ENCODE peak calls at places on chromosomes 3 and 15, in five cellular contexts. One of them, this sample, is unnamed.

GRCh38 chr15:51751687-51752683 is 588 bp downstream of the TMOD2 start:
- DNase-seq in ovary: peak; percentile 47
- DNase-seq in left lung: peak; percentile 52
- DNase-seq in heart right ventricle: peak; percentile 15
- DNase-seq in RWPE2: no peak
- DNase-seq in this sample: no peak

GRCh38 chr3:43001094-43001553 is 22.0 kb downstream of the GASK1A start:
- DNase-seq in left lung: peak; percentile 70
- DNase-seq in heart right ventricle: peak; percentile 85
- DNase-seq in RWPE2: no peak
- DNase-seq in ovary: peak; percentile 96
- DNase-seq in this sample: peak; percentile 88

GRCh38 chr3:172142074-172143059 is 103.0 kb downstream of the FNDC3B start:
- DNase-seq in left lung: no peak
- DNase-seq in ovary: no peak
- DNase-seq in RWPE2: no peak
- DNase-seq in heart right ventricle: no peak
- DNase-seq in this sample: no peak

GRCh38 chr3:78589778-78590177 is 1178.0 kb downstream of the ROBO1 start:
- DNase-seq in RWPE2: no peak
- DNase-seq in heart right ventricle: no peak
- DNase-seq in left lung: no peak
- DNase-seq in ovary: no peak
- DNase-seq in this sample: no peak

GRCh38 chr15:59292393-59292792 is 80.3 kb downstream of the MYO1E start:
- DNase-seq in ovary: no peak
- DNase-seq in heart right ventricle: peak; percentile 44
- DNase-seq in left lung: no peak
- DNase-seq in RWPE2: no peak
- DNase-seq in this sample: no peak

GRCh38 chr3:140290105-140290504 is 355.1 kb downstream of the CLSTN2 start:
- DNase-seq in RWPE2: no peak
- DNase-seq in ovary: no peak
- DNase-seq in left lung: no peak
- DNase-seq in heart right ventricle: no peak
- DNase-seq in this sample: no peak

GRCh38 chr3:51777985-51778384 is 1.1 kb downstream of the IQCF6 start:
- DNase-seq in RWPE2: no peak
- DNase-seq in ovary: no peak
- DNase-seq in left lung: peak; percentile 37
- DNase-seq in heart right ventricle: peak; percentile 65
- DNase-seq in this sample: no peak

GRCh38 chr3:184574552-184575430 is 13.2 kb downstream of the EPHB3 start:
- DNase-seq in left lung: no peak
- DNase-seq in RWPE2: no peak
- DNase-seq in ovary: no peak
- DNase-seq in heart right ventricle: no peak
- DNase-seq in this sample: no peak

GRCh38 chr3:106130384-106131084 is 261.7 kb upstream of the CBLB start:
- DNase-seq in left lung: no peak
- DNase-seq in ovary: no peak
- DNase-seq in RWPE2: no peak
- DNase-seq in heart right ventricle: peak; percentile 34
- DNase-seq in this sample: no peak

GRCh38 chr3:143895805-143896204 is 47.5 kb upstream of the SLC9A9 start:
- DNase-seq in left lung: no peak
- DNase-seq in ovary: no peak
- DNase-seq in RWPE2: no peak
- DNase-seq in heart right ventricle: no peak
- DNase-seq in this sample: no peak

GRCh38 chr3:15460891-15461524 is 33.6 kb downstream of the EAF1 start:
- DNase-seq in left lung: no peak
- DNase-seq in heart right ventricle: no peak
- DNase-seq in ovary: no peak
- DNase-seq in RWPE2: no peak
- DNase-seq in this sample: peak; percentile 26

GRCh38 chr3:72336821-72337479 is 511.3 kb downstream of the SHQ1 start:
- DNase-seq in RWPE2: peak; percentile 93
- DNase-seq in left lung: peak; percentile 76
- DNase-seq in heart right ventricle: peak; percentile 89
- DNase-seq in ovary: peak; percentile 97
- DNase-seq in this sample: peak; percentile 94

DNA sequence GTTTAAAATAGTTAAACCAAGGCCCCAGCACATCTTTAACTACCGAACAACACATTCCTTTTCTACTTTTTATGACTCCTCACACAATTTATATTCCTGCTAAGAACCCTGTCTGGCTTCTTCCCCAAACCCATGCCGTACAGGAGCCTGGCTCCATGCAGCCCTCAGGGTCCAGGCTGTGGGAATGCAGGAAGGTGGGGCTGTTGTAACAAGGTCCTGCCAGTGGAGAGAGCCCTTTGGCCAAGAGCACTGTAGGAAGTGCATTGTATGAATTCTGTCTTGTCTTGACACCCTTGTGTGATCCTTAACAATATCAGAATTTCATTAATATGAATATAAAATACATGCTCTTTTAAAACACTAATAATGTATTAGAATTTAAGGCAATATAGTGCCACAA is 563.8 kb downstream of the TBL1XR1 start:
- DNase-seq in RWPE2: no peak
- DNase-seq in heart right ventricle: no peak
- DNase-seq in ovary: no peak
- DNase-seq in left lung: no peak
- DNase-seq in this sample: no peak
- H3K4me1 ChIP-seq in RWPE2: no peaks in the 10 kb centered on the region
- H3K4me1 ChIP-seq in heart right ventricle: no peaks in the 10 kb centered on the region
- H3K4me1 ChIP-seq in ovary: no peaks in the 10 kb centered on the region
- H3K4me1 ChIP-seq in left lung: no peaks in the 10 kb centered on the region
- H3K4me1 ChIP-seq in this sample: no peaks in the 10 kb centered on the region

DNA sequence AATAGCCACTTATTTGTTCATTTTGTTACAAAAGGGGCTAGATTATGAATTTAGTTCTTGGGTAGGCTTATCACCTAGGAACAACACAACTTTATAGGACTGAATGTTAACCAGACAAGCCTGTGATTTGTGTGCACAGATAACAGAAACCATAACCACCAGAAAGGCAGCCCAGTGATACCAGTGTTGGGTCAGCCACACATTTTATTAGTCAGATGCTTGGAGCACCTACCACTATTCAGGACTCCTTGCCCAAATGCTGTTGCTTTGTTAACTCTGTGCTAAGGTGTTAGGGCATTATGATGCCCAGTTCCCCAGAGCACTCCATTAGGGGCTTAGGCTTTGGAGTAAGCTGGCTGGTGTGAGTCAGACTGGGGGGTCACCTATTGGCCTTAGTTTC is 22.5 kb downstream of the PLCL2 start:
- DNase-seq in heart right ventricle: no peak
- DNase-seq in left lung: no peak
- DNase-seq in RWPE2: no peak
- DNase-seq in ovary: no peak
- DNase-seq in this sample: no peak
- H3K4me1 ChIP-seq in heart right ventricle: peaks cover 87% of the 10 kb centered on the region
- H3K4me1 ChIP-seq in left lung: peaks cover 11% of the 10 kb centered on the region
- H3K4me1 ChIP-seq in RWPE2: no peaks in the 10 kb centered on the region
- H3K4me1 ChIP-seq in ovary: peaks cover 29% of the 10 kb centered on the region
- H3K4me1 ChIP-seq in this sample: peaks cover 17% of the 10 kb centered on the region

GRCh38 chr15:67839929-67840746 is at the start of gene RNU6-1:
- DNase-seq in RWPE2: peak; percentile 92
- DNase-seq in ovary: peak; percentile 97
- DNase-seq in heart right ventricle: peak; percentile 94
- DNase-seq in left lung: peak; percentile 95
- DNase-seq in this sample: peak; percentile 97
- H3K4me1 ChIP-seq in RWPE2: peaks cover 4% of the 10 kb centered on the region
- H3K4me1 ChIP-seq in ovary: peaks cover 19% of the 10 kb centered on the region
- H3K4me1 ChIP-seq in heart right ventricle: peaks cover 35% of the 10 kb centered on the region
- H3K4me1 ChIP-seq in left lung: peaks cover 11% of the 10 kb centered on the region
- H3K4me1 ChIP-seq in this sample: peaks cover 36% of the 10 kb centered on the region

GRCh38 chr3:57031622-57032541 is 28.6 kb upstream of the SPATA12 start:
- DNase-seq in ovary: no peak
- DNase-seq in RWPE2: no peak
- DNase-seq in heart right ventricle: no peak
- DNase-seq in left lung: no peak
- DNase-seq in this sample: no peak
- H3K4me1 ChIP-seq in ovary: no peaks in the 10 kb centered on the region
- H3K4me1 ChIP-seq in RWPE2: no peaks in the 10 kb centered on the region
- H3K4me1 ChIP-seq in heart right ventricle: peaks cover 4% of the 10 kb centered on the region
- H3K4me1 ChIP-seq in left lung: no peaks in the 10 kb centered on the region
- H3K4me1 ChIP-seq in this sample: no peaks in the 10 kb centered on the region

GRCh38 chr3:119589087-119589773 is 8.5 kb upstream of the PLA1A start:
- DNase-seq in left lung: peak; percentile 44
- DNase-seq in heart right ventricle: no peak
- DNase-seq in RWPE2: no peak
- DNase-seq in ovary: no peak
- DNase-seq in this sample: no peak
- H3K4me1 ChIP-seq in left lung: no peaks in the 10 kb centered on the region
- H3K4me1 ChIP-seq in heart right ventricle: peaks cover 13% of the 10 kb centered on the region
- H3K4me1 ChIP-seq in RWPE2: no peaks in the 10 kb centered on the region
- H3K4me1 ChIP-seq in ovary: no peaks in the 10 kb centered on the region
- H3K4me1 ChIP-seq in this sample: peaks cover 3% of the 10 kb centered on the region

GRCh38 chr3:149362361-149362760 is 15.1 kb downstream of the TM4SF1 start:
- DNase-seq in RWPE2: no peak
- DNase-seq in ovary: no peak
- DNase-seq in left lung: no peak
- DNase-seq in heart right ventricle: no peak
- DNase-seq in this sample: no peak

GRCh38 chr3:149352556-149352955 is 19.1 kb upstream of the TM4SF18 start:
- DNase-seq in ovary: peak; percentile 53
- DNase-seq in heart right ventricle: peak; percentile 48
- DNase-seq in RWPE2: peak; percentile 67
- DNase-seq in left lung: peak; percentile 63
- DNase-seq in this sample: peak; percentile 66

GRCh38 chr3:149356044-149356592 is 21.3 kb downstream of the TM4SF1 start:
- DNase-seq in ovary: no peak
- DNase-seq in heart right ventricle: no peak
- DNase-seq in RWPE2: no peak
- DNase-seq in left lung: no peak
- DNase-seq in this sample: no peak

GRCh38 chr3:149353581-149354184 is 20.2 kb upstream of the TM4SF18 start:
- DNase-seq in left lung: no peak
- DNase-seq in RWPE2: no peak
- DNase-seq in ovary: no peak
- DNase-seq in heart right ventricle: no peak
- DNase-seq in this sample: no peak

DNA sequence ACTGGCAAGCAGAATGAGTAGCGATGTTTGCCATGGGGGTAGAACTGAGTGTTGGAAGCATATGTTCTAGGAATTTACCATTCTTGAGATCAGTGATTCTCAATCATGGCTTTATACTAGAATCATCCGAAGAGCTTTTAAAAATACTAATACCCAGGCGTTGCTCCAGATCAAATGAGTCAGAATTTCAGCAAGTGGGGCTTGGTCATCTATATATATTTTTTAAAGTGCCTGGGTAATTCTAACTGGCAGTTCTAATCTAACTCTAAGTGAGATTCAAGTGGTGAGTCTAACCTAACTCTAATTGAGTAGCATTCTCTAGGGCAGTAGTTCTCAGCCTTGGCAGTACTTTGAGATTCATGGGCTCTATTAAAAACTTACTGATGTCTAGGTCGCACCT is 20.8 kb downstream of the TM4SF1 start:
- DNase-seq in ovary: no peak
- DNase-seq in left lung: no peak
- DNase-seq in heart right ventricle: no peak
- DNase-seq in RWPE2: no peak
- DNase-seq in this sample: no peak
- H3K4me1 ChIP-seq in ovary: peaks cover 5% of the 10 kb centered on the region
- H3K4me1 ChIP-seq in left lung: no peaks in the 10 kb centered on the region
- H3K4me1 ChIP-seq in heart right ventricle: peaks cover 21% of the 10 kb centered on the region
- H3K4me1 ChIP-seq in RWPE2: no peaks in the 10 kb centered on the region
- H3K4me1 ChIP-seq in this sample: no peaks in the 10 kb centered on the region

DNA sequence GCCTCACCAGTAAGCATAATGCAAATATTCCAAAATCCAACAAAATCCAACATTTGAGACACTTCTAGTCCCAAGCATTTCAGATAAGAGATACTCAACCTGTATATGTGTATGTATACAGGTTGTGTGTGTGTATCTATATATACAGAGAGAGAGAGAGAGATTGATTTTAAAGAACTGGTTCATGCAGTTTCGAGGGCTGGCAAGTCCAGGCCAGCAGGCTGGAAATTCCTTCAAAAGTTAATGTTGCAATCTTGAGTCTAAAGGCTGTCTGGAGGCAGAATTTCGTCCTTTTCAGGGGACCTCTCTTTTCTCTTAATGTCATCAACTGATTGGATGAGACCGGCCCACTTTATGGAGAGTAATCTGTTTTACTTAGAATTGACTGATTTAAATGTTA is 199.6 kb upstream of the IL12A start:
- DNase-seq in RWPE2: no peak
- DNase-seq in ovary: no peak
- DNase-seq in heart right ventricle: no peak
- DNase-seq in left lung: no peak
- DNase-seq in this sample: no peak
- H3K4me1 ChIP-seq in RWPE2: peaks cover 58% of the 10 kb centered on the region
- H3K4me1 ChIP-seq in ovary: no peaks in the 10 kb centered on the region
- H3K4me1 ChIP-seq in heart right ventricle: peaks cover 61% of the 10 kb centered on the region
- H3K4me1 ChIP-seq in left lung: peaks cover 8% of the 10 kb centered on the region
- H3K4me1 ChIP-seq in this sample: peaks cover 33% of the 10 kb centered on the region

GRCh38 chr15:31298707-31299172 is 27.9 kb upstream of the KLF13 start:
- DNase-seq in heart right ventricle: peak; percentile 3
- DNase-seq in ovary: peak; percentile 23
- DNase-seq in RWPE2: peak; percentile 58
- DNase-seq in left lung: no peak
- DNase-seq in this sample: peak; percentile 75
- H3K4me1 ChIP-seq in heart right ventricle: peaks cover 50% of the 10 kb centered on the region
- H3K4me1 ChIP-seq in ovary: peaks cover 1% of the 10 kb centered on the region
- H3K4me1 ChIP-seq in RWPE2: peaks cover 9% of the 10 kb centered on the region
- H3K4me1 ChIP-seq in left lung: peaks cover 3% of the 10 kb centered on the region
- H3K4me1 ChIP-seq in this sample: peaks cover 50% of the 10 kb centered on the region

GRCh38 chr3:195897853-195898415 is 10.4 kb downstream of the TNK2 start:
- DNase-seq in left lung: no peak
- DNase-seq in RWPE2: no peak
- DNase-seq in ovary: peak; percentile 28
- DNase-seq in heart right ventricle: no peak
- DNase-seq in this sample: no peak

GRCh38 chr3:195895078-195895899 is 13.1 kb downstream of the TNK2 start:
- DNase-seq in ovary: peak; percentile 64
- DNase-seq in RWPE2: peak; percentile 75
- DNase-seq in left lung: peak; percentile 57
- DNase-seq in heart right ventricle: peak; percentile 41
- DNase-seq in this sample: no peak

GRCh38 chr3:195897081-195897852 is 11.1 kb downstream of the TNK2 start:
- DNase-seq in left lung: no peak
- DNase-seq in heart right ventricle: no peak
- DNase-seq in RWPE2: peak; percentile 92
- DNase-seq in ovary: peak; percentile 70
- DNase-seq in this sample: no peak

GRCh38 chr3:195896361-195897080 is 11.8 kb downstream of the TNK2 start:
- DNase-seq in left lung: no peak
- DNase-seq in ovary: peak; percentile 57
- DNase-seq in RWPE2: no peak
- DNase-seq in heart right ventricle: peak; percentile 79
- DNase-seq in this sample: no peak

DNA sequence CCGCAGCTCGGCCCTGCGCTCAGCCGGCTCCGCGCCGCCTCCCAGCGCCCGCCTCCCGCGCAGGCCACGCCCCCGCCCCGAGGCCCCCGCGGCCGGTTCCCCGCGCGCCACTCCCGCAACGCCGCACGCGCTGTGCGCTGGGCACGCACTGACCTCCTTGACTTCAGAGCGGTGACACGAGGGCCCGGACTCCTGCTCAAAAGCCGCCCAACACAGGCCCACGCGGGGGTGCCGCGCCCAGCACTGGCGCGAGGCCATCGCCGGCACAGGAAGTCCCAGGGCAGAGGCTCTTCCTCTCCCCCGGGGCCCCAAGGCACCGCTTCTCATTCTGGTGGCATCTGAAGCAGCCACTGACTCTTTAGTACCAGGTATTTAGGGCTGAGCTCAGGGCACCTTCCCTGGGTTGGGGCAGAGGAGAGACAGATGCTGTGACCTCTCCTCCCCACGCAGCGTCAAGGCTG is 12.4 kb downstream of the TNK2 start:
- DNase-seq in RWPE2: peak; percentile 66
- DNase-seq in ovary: peak; percentile 80
- DNase-seq in heart right ventricle: peak; percentile 57
- DNase-seq in left lung: peak; percentile 76
- DNase-seq in this sample: no peak
- H3K4me1 ChIP-seq in RWPE2: peaks cover 22% of the 10 kb centered on the region
- H3K4me1 ChIP-seq in ovary: peaks cover 14% of the 10 kb centered on the region
- H3K4me1 ChIP-seq in heart right ventricle: peaks cover 69% of the 10 kb centered on the region
- H3K4me1 ChIP-seq in left lung: peaks cover 38% of the 10 kb centered on the region
- H3K4me1 ChIP-seq in this sample: peaks cover 85% of the 10 kb centered on the region